ENCODE peak calls at places on chromosome 18, in seven cellular contexts. N is M059J; Z is brain microvascular endothelial cell; A is foreskin keratinocyte; E is GDM1; J is skeletal muscle cell; O is activated effector memory CD4-positive, alpha-beta T cell treated with anti-CD3 and anti-CD28 coated beads, Interleukin-2, amount 50 U/mL, for 16 hours. C is an unnamed sample.

GRCh38 chr18:61948196-61948800 is 55.5 kb upstream of the RNF152 start:
- DNase-seq in N (no peak), Z (peak; percentile 24), A (peak; percentile 66), E (no peak), J (peak; percentile 28), O (no peak), C (no peak)

GRCh38 chr18:48805826-48806535 is 144.8 kb downstream of the SMAD7 start:
- DNase-seq in N (no peak), Z (no peak), A (no peak), E (no peak), J (no peak), O (peak; percentile 19), C (no peak)

GRCh38 chr18:36464126-36464651 is 166.7 kb downstream of the FHOD3 start:
- DNase-seq in N (no peak), Z (no peak), A (no peak), E (no peak), J (no peak), O (no peak), C (no peak)

GRCh38 chr18:51383116-51383515 is 185.6 kb upstream of the MEX3C start:
- DNase-seq in N (no peak), Z (no peak), A (no peak), E (no peak), J (no peak), O (no peak), C (no peak)

GRCh38 chr18:23838801-23839366 is 149.6 kb downstream of the LAMA3 start:
- DNase-seq in N (peak; percentile 85), Z (no peak), A (peak; percentile 97), E (no peak), J (no peak), O (no peak), C (no peak)

GRCh38 chr18:853471-853870 is 41.4 kb upstream of the YES1 start:
- DNase-seq in N (peak; percentile 29), Z (no peak), A (no peak), E (no peak), J (no peak), O (no peak), C (no peak)

GRCh38 chr18:23994361-23994902 is 20.1 kb upstream of the TTC39C start:
- DNase-seq in N (peak; percentile 99), Z (peak; percentile 73), A (peak; percentile 98), E (no peak), J (peak; percentile 85), O (peak; percentile 81), C (peak; percentile 94)

GRCh38 chr18:45761512-45762114 is 37.6 kb downstream of the SLC14A1 start:
- DNase-seq in N (no peak), Z (no peak), A (no peak), E (peak; percentile 75), J (no peak), O (no peak), C (no peak)

GRCh38 chr18:34801769-34802168 is 91.7 kb downstream of the DTNA start:
- DNase-seq in N (peak; percentile 35), Z (peak; percentile 64), A (peak; percentile 54), E (no peak), J (peak; percentile 68), O (no peak), C (peak; percentile 8)

GRCh38 chr18:48709371-48709770 is 170.5 kb downstream of the CTIF start:
- DNase-seq in N (no peak), Z (no peak), A (no peak), E (no peak), J (no peak), O (no peak), C (no peak)

GRCh38 chr18:76405761-76406356 is 89.2 kb downstream of the ZNF516 start:
- DNase-seq in N (peak; percentile 42), Z (peak; percentile 57), A (no peak), E (peak; percentile 11), J (no peak), O (peak; percentile 58), C (peak; percentile 22)

GRCh38 chr18:26383454-26384270 is 157.4 kb downstream of the TAF4B start:
- DNase-seq in N (peak; percentile 58), Z (peak; percentile 14), A (peak; percentile 44), E (peak; percentile 5), J (peak; percentile 39), O (no peak), C (peak; percentile 55)

GRCh38 chr18:14975431-14975830 is 227.5 kb downstream of the ANKRD30B start:
- DNase-seq in N (peak; percentile 20), Z (no peak), A (no peak), E (no peak), J (no peak), O (no peak), C (no peak)

GRCh38 chr18:3177902-3178687 is 41.7 kb downstream of the MYOM1 start:
- DNase-seq in N (peak; percentile 40), Z (no peak), A (no peak), E (peak; percentile 81), J (no peak), O (no peak), C (no peak)